ENCODE peak calls at places on chromosome 4, in four cellular contexts. Q is tibial nerve, P is GM12878, O is H1. X is an unnamed sample. For H3K4me1, the result is how much of the 10 kb centered on the place peaks cover.

GRCh38 chr4:8472689-8473197 is 32.2 kb downstream of the TRMT44 start:
- DNase-seq in Q (no peak), P (no peak), O (no peak), X (no peak)

GRCh38 chr4:176792348-176793059 is at the start of gene VEGFC:
- DNase-seq in Q (no peak), P (no peak), O (peak), X (peak)

GRCh38 chr4:67608047-67608446 is 49.5 kb downstream of the STAP1 start:
- DNase-seq in Q (no peak), P (no peak), O (no peak), X (no peak)

GRCh38 chr4:152245706-152246105 is 290.2 kb downstream of the FBXW7 start:
- DNase-seq in Q (no peak), P (no peak), O (no peak), X (no peak)

GRCh38 chr4:71498002-71498401 is 159.2 kb downstream of the SLC4A4 start:
- DNase-seq in Q (no peak), P (no peak), O (no peak), X (no peak)

GRCh38 chr4:87134122-87134521 is 86.3 kb downstream of the KLHL8 start:
- DNase-seq in Q (no peak), P (no peak), O (no peak), X (no peak)

GRCh38 chr4:25088342-25088952 is 57.7 kb upstream of the LGI2 start:
- DNase-seq in Q (no peak), P (no peak), O (no peak), X (no peak)

GRCh38 chr4:66340286-66340893 is 670.1 kb upstream of the EPHA5 start:
- DNase-seq in Q (no peak), P (no peak), O (no peak), X (no peak)

GRCh38 chr4:30720021-30720655 is at the start of gene PCDH7:
- DNase-seq in Q (no peak), P (no peak), O (peak), X (no peak)

GRCh38 chr4:76459291-76459723 is 24.3 kb downstream of the SHROOM3 start:
- DNase-seq in Q (no peak), P (no peak), O (no peak), X (no peak)

GRCh38 chr4:94406668-94407437 is 44.9 kb upstream of the PDLIM5 start:
- DNase-seq in Q (peak), P (peak), O (peak), X (peak)

GRCh38 chr4:157246959-157247358 is 26.4 kb downstream of the GRIA2 start:
- DNase-seq in Q (no peak), P (no peak), O (no peak), X (no peak)

GRCh38 chr4:163736876-163737275 is 242.4 kb downstream of the TMA16 start:
- DNase-seq in Q (no peak), P (no peak), O (no peak), X (no peak)

GRCh38 chr4:52983563-52984303 is 121.6 kb downstream of the RASL11B start:
- DNase-seq in Q (no peak), P (no peak), O (no peak), X (no peak)

GRCh38 chr4:3635090-3635820 is 103.0 kb upstream of the LRPAP1 start:
- DNase-seq in Q (no peak), P (no peak), O (no peak), X (no peak)

GRCh38 chr4:180436366-180436765 is 1806.8 kb upstream of the TENM3 start:
- DNase-seq in Q (no peak), P (no peak), O (no peak), X (no peak)

DNA sequence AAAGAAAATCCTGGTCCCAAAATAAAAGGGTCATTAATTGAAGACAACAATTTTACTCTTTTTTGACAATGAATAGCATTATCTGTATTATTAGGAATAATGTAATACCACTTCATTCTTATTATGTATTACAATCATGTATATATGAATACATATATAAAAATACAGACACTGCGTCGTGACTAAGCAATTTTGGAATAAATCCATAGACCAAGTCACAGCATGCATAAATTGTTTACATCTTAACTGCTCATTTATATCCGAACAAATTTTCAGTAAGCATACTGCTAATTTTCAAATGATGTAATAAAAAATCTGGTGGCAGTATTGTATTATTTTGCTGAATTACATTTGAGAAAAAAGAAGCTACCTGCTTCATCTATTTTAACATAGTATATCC is 321.6 kb upstream of the PITX2 start:
- DNase-seq in Q (no peak), P (no peak), O (no peak), X (no peak)
- TF ChIP-seq EP300 in Q (no peak), P (no peak), O (no peak), X (no peak)

GRCh38 chr4:153497091-153497531 is 31.0 kb downstream of the TMEM131L start:
- DNase-seq in Q (no peak), P (no peak), O (peak), X (no peak)
- H3K4me1 ChIP-seq in Q (under half), P (under half), O (under half), X (under half)

GRCh38 chr4:48914311-48914710 is 7.7 kb upstream of the OCIAD2 start:
- DNase-seq in Q (no peak), P (no peak), O (no peak), X (no peak)

GRCh38 chr4:48912349-48912748 is 5.8 kb upstream of the OCIAD2 start:
- DNase-seq in Q (no peak), P (no peak), O (no peak), X (no peak)

GRCh38 chr4:48909697-48910096 is 3.1 kb upstream of the OCIAD2 start:
- DNase-seq in Q (no peak), P (no peak), O (no peak), X (no peak)

GRCh38 chr4:48910511-48910910 is 3.9 kb upstream of the OCIAD2 start:
- DNase-seq in Q (no peak), P (no peak), O (no peak), X (no peak)

DNA sequence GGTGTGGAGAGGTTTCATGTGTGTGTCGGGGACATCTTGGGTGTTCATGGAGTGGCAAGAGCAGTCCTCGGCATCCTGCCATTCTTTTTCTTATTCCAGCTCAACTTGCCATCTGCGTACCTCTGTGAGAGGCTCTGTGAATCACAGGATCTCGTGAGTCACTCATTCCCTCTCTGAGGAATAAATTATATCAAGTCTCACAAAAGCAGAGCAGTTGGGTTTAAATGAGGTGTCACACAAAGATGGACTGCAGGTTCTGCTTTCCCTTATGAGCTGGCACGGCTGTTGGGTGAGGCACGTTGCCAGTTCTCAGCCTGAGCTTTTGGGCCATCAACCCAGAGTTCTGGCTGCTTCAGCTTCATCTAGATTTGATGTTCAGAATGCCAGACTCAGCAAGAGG is 6.8 kb upstream of the OCIAD2 start:
- DNase-seq in Q (no peak), P (no peak), O (no peak), X (no peak)
- TF ChIP-seq EP300 in Q (no peak), P (no peak), O (no peak), X (no peak)

GRCh38 chr4:57074753-57075152 is 35.4 kb downstream of the IGFBP7 start:
- DNase-seq in Q (no peak), P (no peak), O (no peak), X (no peak)
- H3K4me1 ChIP-seq in Q (half or more), P (under half), O (under half), X (under half)

GRCh38 chr4:26320453-26321325 is at the start of gene RBPJ:
- DNase-seq in Q (peak), P (peak), O (peak), X (peak)
- TF ChIP-seq EP300 in Q (no peak), P (no peak), O (no peak), X (no peak)

DNA sequence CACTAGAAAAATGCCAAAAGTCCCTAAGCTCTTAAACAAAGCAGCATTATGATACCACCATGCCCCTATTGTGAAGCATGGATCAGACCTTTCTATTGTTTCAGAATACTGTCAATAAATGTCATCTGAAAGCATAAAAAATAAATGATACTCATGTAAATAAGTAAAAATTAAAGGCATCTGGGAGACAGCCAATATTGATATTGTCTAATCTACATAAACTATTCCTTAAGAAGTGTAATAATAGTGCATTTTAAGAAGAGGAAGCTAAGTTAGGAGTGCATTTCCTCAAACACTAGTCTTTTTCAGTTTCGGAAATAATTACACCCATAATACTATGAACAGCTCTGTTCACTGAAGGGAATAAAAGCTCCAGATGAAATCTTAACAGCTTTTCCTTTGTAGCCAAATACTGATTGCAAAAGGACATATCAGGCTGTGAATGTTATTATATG is 181.6 kb downstream of the SPOCK3 start:
- DNase-seq in Q (no peak), P (no peak), O (no peak), X (no peak)
- H3K4me1 ChIP-seq in Q (under half), P (under half), O (under half), X (under half)

DNA sequence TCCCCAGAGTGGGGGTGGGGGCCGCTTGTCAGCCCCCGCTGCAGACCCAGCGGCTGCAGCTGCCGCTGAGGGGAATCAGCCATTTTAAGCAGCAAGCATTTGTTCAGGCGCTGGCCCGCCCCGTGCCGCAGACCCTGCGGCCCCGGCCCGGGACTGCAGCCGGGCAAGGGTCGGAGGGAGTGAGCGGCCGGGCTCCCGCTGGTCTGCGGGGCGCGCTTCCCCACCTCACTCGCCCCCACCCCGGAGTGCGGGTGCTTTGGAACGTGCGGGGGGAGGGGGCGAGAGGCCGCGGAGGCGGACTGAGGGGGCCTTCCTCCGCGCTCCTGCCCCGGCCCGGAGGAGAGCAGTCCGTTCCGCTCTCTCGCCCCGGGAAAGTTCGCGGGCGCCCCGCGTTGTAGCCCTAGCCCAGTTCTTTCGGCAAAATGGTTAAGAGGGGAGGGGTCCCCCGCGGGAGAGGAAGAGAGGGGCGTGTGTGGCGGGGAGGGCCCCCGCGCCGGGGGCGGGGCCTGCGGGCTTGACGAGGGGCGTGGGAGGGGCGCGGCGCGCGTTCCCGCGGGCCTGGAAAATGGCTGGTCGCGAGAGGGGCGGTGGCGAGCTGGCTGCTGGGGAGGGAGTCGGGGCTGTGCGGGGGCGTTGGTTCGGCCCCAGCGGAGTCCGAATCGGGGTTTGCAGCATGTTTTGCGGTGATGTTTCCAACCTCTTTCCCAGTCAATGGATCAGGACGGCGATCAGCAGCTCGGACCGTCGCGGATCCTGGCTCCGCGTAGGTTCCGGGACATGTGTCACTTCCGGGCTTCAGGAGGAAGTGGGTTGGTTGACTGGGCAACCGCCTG is 914 bp downstream of the ING2 start:
- DNase-seq in Q (peak), P (peak), O (peak), X (peak)
- TF ChIP-seq EP300 in Q (peak), P (no peak), O (no peak), X (peak)

GRCh38 chr4:5885733-5886132 is 7.2 kb downstream of the CRMP1 start:
- DNase-seq in Q (no peak), P (no peak), O (no peak), X (no peak)

GRCh38 chr4:5888222-5888701 is 4.6 kb downstream of the CRMP1 start:
- DNase-seq in Q (no peak), P (no peak), O (peak), X (no peak)

GRCh38 chr4:5888706-5889696 is 3.9 kb downstream of the CRMP1 start:
- DNase-seq in Q (no peak), P (no peak), O (no peak), X (no peak)

GRCh38 chr4:5887361-5888221 is 5.3 kb downstream of the CRMP1 start:
- DNase-seq in Q (no peak), P (no peak), O (peak), X (no peak)

DNA sequence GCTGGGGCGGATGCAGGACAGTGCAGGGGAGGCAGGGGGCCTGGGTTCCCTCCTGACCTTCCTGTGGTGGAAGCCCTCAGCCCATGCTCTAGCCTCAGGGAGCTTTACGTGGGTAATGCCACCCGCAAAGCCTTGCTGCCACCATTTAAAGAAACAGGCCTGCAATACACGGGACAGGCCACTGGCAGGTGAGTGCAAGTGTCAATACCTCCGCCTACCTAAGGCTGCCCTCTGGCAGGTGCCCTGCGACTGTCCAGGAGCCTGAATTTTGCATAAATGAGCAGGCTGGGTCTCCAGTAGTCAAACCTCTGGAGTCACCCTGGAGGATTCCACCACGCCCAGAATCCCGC is 5.9 kb downstream of the CRMP1 start:
- DNase-seq in Q (no peak), P (no peak), O (no peak), X (no peak)
- H3K4me1 ChIP-seq in Q (under half), P (under half), O (under half), X (under half)

GRCh38 chr4:138972956-138973819 is 42.4 kb upstream of the NOCT start:
- DNase-seq in Q (no peak), P (no peak), O (peak), X (no peak)
- TF ChIP-seq EP300 in Q (no peak), P (no peak), O (no peak), X (no peak)

GRCh38 chr4:48342559-48342878 is 1.2 kb downstream of the SLAIN2 start:
- DNase-seq in Q (no peak), P (no peak), O (no peak), X (no peak)
- H3K4me1 ChIP-seq in Q (half or more), P (under half), O (under half), X (half or more)

X was measured in suprapubic skin.